ENCODE peak calls at places on chromosomes 7 and 10, in seven cellular contexts. One of them, this sample, is unnamed.

GRCh38 chr7:63925626-63926460 is 72.8 kb upstream of the ZNF722 start:
- DNase-seq in lung: peak; percentile 93
- DNase-seq in sigmoid colon: peak; percentile 82
- DNase-seq in body of pancreas: peak; percentile 84
- DNase-seq in breast epithelium: peak; percentile 80
- DNase-seq in MM.1S: peak; percentile 45
- DNase-seq in IMR-90: no peak
- DNase-seq in this sample: peak; percentile 2

GRCh38 chr10:74153123-74153522 is 2.1 kb downstream of the ADK start:
- DNase-seq in MM.1S: no peak
- DNase-seq in sigmoid colon: no peak
- DNase-seq in breast epithelium: no peak
- DNase-seq in IMR-90: peak; percentile 66
- DNase-seq in body of pancreas: no peak
- DNase-seq in lung: no peak
- DNase-seq in this sample: peak; percentile 93

GRCh38 chr7:46996972-46997371 is 584.9 kb downstream of the TNS3 start:
- DNase-seq in lung: no peak
- DNase-seq in breast epithelium: no peak
- DNase-seq in IMR-90: no peak
- DNase-seq in MM.1S: no peak
- DNase-seq in body of pancreas: no peak
- DNase-seq in sigmoid colon: no peak
- DNase-seq in this sample: no peak

GRCh38 chr7:131188367-131189339 is 139.0 kb upstream of the MKLN1 start:
- DNase-seq in breast epithelium: no peak
- DNase-seq in lung: no peak
- DNase-seq in body of pancreas: peak; percentile 16
- DNase-seq in MM.1S: peak; percentile 20
- DNase-seq in sigmoid colon: peak; percentile 71
- DNase-seq in IMR-90: peak; percentile 98
- DNase-seq in this sample: peak; percentile 99

GRCh38 chr7:116689787-116690186 is 17.8 kb downstream of the MET start:
- DNase-seq in breast epithelium: no peak
- DNase-seq in body of pancreas: no peak
- DNase-seq in sigmoid colon: no peak
- DNase-seq in lung: peak; percentile 58
- DNase-seq in IMR-90: no peak
- DNase-seq in MM.1S: no peak
- DNase-seq in this sample: no peak

GRCh38 chr10:71975891-71976725 is 11.9 kb downstream of the CHST3 start:
- DNase-seq in MM.1S: no peak
- DNase-seq in sigmoid colon: peak; percentile 86
- DNase-seq in IMR-90: peak; percentile 83
- DNase-seq in lung: no peak
- DNase-seq in breast epithelium: peak; percentile 41
- DNase-seq in body of pancreas: no peak
- DNase-seq in this sample: peak; percentile 80

GRCh38 chr10:52540479-52540984 is 226.5 kb downstream of the DKK1 start:
- DNase-seq in breast epithelium: no peak
- DNase-seq in body of pancreas: no peak
- DNase-seq in MM.1S: no peak
- DNase-seq in IMR-90: no peak
- DNase-seq in lung: no peak
- DNase-seq in sigmoid colon: no peak
- DNase-seq in this sample: no peak

GRCh38 chr10:3892440-3893101 is 107.6 kb upstream of the KLF6 start:
- DNase-seq in MM.1S: no peak
- DNase-seq in IMR-90: no peak
- DNase-seq in breast epithelium: no peak
- DNase-seq in sigmoid colon: no peak
- DNase-seq in body of pancreas: no peak
- DNase-seq in lung: no peak
- DNase-seq in this sample: peak; percentile 60

GRCh38 chr10:122152544-122152943 is 118.6 kb upstream of the BTBD16 start:
- DNase-seq in breast epithelium: no peak
- DNase-seq in body of pancreas: peak; percentile 47
- DNase-seq in lung: no peak
- DNase-seq in IMR-90: peak; percentile 44
- DNase-seq in sigmoid colon: peak; percentile 97
- DNase-seq in MM.1S: no peak
- DNase-seq in this sample: no peak

GRCh38 chr7:98598846-98599615 is 18.1 kb upstream of the NPTX2 start:
- DNase-seq in IMR-90: no peak
- DNase-seq in MM.1S: no peak
- DNase-seq in lung: no peak
- DNase-seq in sigmoid colon: no peak
- DNase-seq in body of pancreas: no peak
- DNase-seq in breast epithelium: no peak
- DNase-seq in this sample: no peak

GRCh38 chr7:31690892-31691291 is 3.9 kb downstream of the PPP1R17 start:
- DNase-seq in sigmoid colon: no peak
- DNase-seq in MM.1S: no peak
- DNase-seq in breast epithelium: no peak
- DNase-seq in body of pancreas: no peak
- DNase-seq in IMR-90: no peak
- DNase-seq in lung: no peak
- DNase-seq in this sample: no peak

GRCh38 chr10:132666733-132667612 is 119.0 kb downstream of the NKX6-2 start:
- DNase-seq in MM.1S: no peak
- DNase-seq in breast epithelium: no peak
- DNase-seq in IMR-90: peak; percentile 12
- DNase-seq in lung: no peak
- DNase-seq in body of pancreas: no peak
- DNase-seq in sigmoid colon: no peak
- DNase-seq in this sample: peak; percentile 46

DNA sequence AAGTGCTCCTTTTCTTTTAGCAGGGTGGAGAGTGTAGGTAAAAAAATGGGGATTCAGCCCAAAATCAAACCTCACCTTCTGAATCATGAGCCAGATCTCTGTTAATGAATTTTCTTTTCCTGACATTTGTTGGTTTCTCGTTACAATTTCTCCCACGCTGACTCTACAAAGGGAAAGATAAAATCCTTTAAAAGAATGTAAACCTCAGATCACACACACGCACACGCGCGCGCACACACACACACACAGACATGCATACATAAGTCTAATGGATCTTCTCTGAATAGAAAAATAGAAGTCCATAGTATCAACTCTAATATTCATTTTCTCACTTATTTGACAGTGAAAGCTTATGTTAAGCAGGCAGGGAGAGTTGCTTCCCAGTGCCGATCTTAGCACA is 1.5 kb downstream of the ETV1 start:
- DNase-seq in IMR-90: peak; percentile 77
- DNase-seq in lung: no peak
- DNase-seq in body of pancreas: no peak
- DNase-seq in sigmoid colon: no peak
- DNase-seq in MM.1S: no peak
- DNase-seq in breast epithelium: no peak
- DNase-seq in this sample: peak; percentile 82
- H3K4me3 ChIP-seq in IMR-90: peak overlapping the region; percentile 16
- H3K4me3 ChIP-seq in lung: no peak overlapping the region
- H3K4me3 ChIP-seq in body of pancreas: no peak overlapping the region
- H3K4me3 ChIP-seq in sigmoid colon: peak overlapping the region; percentile 62
- H3K4me3 ChIP-seq in MM.1S: no peak overlapping the region
- H3K4me3 ChIP-seq in breast epithelium: peak overlapping the region; percentile 74
- H3K4me3 ChIP-seq in this sample: peak overlapping the region; percentile 87

GRCh38 chr7:106588576-106589494 is 72.1 kb downstream of the CCDC71L start:
- DNase-seq in breast epithelium: no peak
- DNase-seq in MM.1S: no peak
- DNase-seq in IMR-90: no peak
- DNase-seq in sigmoid colon: no peak
- DNase-seq in lung: no peak
- DNase-seq in body of pancreas: no peak
- DNase-seq in this sample: no peak
- TF ChIP-seq CTCF in breast epithelium: no peak
- TF ChIP-seq CTCF in MM.1S: no peak
- TF ChIP-seq CTCF in IMR-90: no peak
- TF ChIP-seq CTCF in sigmoid colon: no peak
- TF ChIP-seq CTCF in lung: no peak
- TF ChIP-seq CTCF in body of pancreas: no peak
- TF ChIP-seq CTCF in this sample: no peak

GRCh38 chr7:5550385-5550784 is 126.8 kb upstream of the TNRC18 start:
- DNase-seq in body of pancreas: no peak
- DNase-seq in lung: no peak
- DNase-seq in breast epithelium: no peak
- DNase-seq in MM.1S: no peak
- DNase-seq in sigmoid colon: no peak
- DNase-seq in IMR-90: no peak
- DNase-seq in this sample: no peak

GRCh38 chr7:5554287-5554785 is 130.7 kb upstream of the TNRC18 start:
- DNase-seq in lung: no peak
- DNase-seq in IMR-90: no peak
- DNase-seq in MM.1S: no peak
- DNase-seq in sigmoid colon: no peak
- DNase-seq in breast epithelium: no peak
- DNase-seq in body of pancreas: no peak
- DNase-seq in this sample: no peak

GRCh38 chr7:5550831-5551230 is 127.2 kb upstream of the TNRC18 start:
- DNase-seq in sigmoid colon: no peak
- DNase-seq in lung: no peak
- DNase-seq in body of pancreas: no peak
- DNase-seq in IMR-90: no peak
- DNase-seq in breast epithelium: no peak
- DNase-seq in MM.1S: no peak
- DNase-seq in this sample: no peak

GRCh38 chr7:5553298-5553877 is 129.8 kb upstream of the TNRC18 start:
- DNase-seq in sigmoid colon: no peak
- DNase-seq in breast epithelium: no peak
- DNase-seq in lung: no peak
- DNase-seq in MM.1S: no peak
- DNase-seq in body of pancreas: no peak
- DNase-seq in IMR-90: no peak
- DNase-seq in this sample: no peak

DNA sequence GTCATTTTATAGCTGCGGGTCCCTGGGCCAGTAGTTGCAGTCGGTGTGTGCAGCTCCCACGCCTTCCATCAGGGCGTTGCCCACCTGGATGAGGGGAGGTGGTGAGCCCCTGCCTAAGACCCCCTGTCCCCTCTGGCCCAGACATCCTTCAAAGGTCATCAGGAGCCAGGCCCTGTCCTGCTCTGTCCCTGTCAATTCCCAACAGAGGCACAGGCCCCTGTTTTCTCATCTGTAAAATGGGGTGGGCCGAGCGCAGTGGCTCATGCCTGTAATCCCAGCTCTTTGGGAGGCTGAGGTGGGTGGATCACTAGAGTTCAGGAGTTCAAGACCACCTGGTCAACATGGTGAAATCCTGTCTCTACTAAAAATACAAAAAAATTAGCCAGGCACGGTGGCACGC is 128.5 kb upstream of the TNRC18 start:
- DNase-seq in IMR-90: no peak
- DNase-seq in lung: no peak
- DNase-seq in sigmoid colon: no peak
- DNase-seq in MM.1S: no peak
- DNase-seq in body of pancreas: no peak
- DNase-seq in breast epithelium: no peak
- DNase-seq in this sample: no peak
- H3K4me3 ChIP-seq in IMR-90: no peak overlapping the region
- H3K4me3 ChIP-seq in lung: no peak overlapping the region
- H3K4me3 ChIP-seq in sigmoid colon: no peak overlapping the region
- H3K4me3 ChIP-seq in MM.1S: no peak overlapping the region
- H3K4me3 ChIP-seq in body of pancreas: no peak overlapping the region
- H3K4me3 ChIP-seq in breast epithelium: no peak overlapping the region
- H3K4me3 ChIP-seq in this sample: no peak overlapping the region

DNA sequence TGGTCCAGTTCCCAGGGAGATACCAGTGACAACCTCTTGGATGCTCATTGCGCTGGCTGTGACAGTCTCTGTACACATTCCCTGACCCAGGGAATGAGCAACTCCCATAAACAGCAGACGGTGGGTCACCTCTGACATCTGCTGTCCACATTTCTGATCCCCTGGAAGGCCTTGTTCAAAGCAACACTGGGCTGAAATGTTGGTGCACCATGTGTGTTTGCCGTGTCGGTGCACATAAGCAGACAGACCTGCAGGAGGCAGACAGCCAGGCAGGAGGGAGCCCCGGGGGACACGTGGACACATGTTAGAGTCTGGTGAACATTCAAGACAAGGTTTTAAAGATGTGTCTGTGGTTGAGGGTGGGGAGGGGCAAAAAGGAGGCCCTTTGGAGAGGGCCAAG is 254.9 kb downstream of the PLXNA4 start:
- DNase-seq in sigmoid colon: no peak
- DNase-seq in MM.1S: no peak
- DNase-seq in body of pancreas: no peak
- DNase-seq in lung: no peak
- DNase-seq in breast epithelium: no peak
- DNase-seq in IMR-90: no peak
- DNase-seq in this sample: peak; percentile 20
- TF ChIP-seq CTCF in sigmoid colon: no peak
- TF ChIP-seq CTCF in MM.1S: peak; percentile 9
- TF ChIP-seq CTCF in body of pancreas: no peak
- TF ChIP-seq CTCF in lung: no peak
- TF ChIP-seq CTCF in breast epithelium: no peak
- TF ChIP-seq CTCF in IMR-90: no peak
- TF ChIP-seq CTCF in this sample: peak; percentile 36

DNA sequence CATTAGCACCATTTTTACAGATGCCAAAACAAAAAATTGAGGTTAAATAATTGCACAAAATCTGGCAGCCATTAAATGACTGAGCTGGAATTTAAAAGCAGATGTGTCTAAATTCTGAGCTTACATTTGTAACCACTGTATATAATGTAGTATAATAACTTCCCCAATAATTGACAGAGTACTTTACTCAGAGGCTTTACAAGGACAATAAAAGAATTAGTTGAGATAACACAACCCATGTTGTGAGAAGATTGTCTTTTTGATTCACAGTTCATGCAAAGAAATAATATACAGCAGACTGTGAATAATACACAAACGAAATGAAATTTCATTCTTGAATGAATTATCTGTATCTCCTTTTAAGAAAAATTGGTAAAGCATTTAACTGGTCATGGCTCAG is 417.1 kb downstream of the AUTS2 start:
- DNase-seq in MM.1S: no peak
- DNase-seq in sigmoid colon: no peak
- DNase-seq in body of pancreas: no peak
- DNase-seq in IMR-90: no peak
- DNase-seq in breast epithelium: no peak
- DNase-seq in lung: no peak
- DNase-seq in this sample: no peak
- H3K4me3 ChIP-seq in MM.1S: no peak overlapping the region
- H3K4me3 ChIP-seq in sigmoid colon: no peak overlapping the region
- H3K4me3 ChIP-seq in body of pancreas: no peak overlapping the region
- H3K4me3 ChIP-seq in IMR-90: no peak overlapping the region
- H3K4me3 ChIP-seq in breast epithelium: no peak overlapping the region
- H3K4me3 ChIP-seq in lung: no peak overlapping the region
- H3K4me3 ChIP-seq in this sample: no peak overlapping the region